ENCODE peak calls at places on chromosome X, in ten cellular contexts. S is activated T-cell treated with anti-CD3 and anti-CD28 coated beads for 1 hour; E is activated naive CD8-positive, alpha-beta T cell treated with anti-CD3 and anti-CD28 coated beads, Interleukin-2, amount 50 U/mL, for 24 hours; J is RCC 7860; R is HT-29; W is upper lobe of right lung; X is mucosa of gallbladder; U is anterior cingulate cortex; O is D341Med; D is AG08396. K is an unnamed sample.
A peak's percentile ranks its signal among the peaks of the same experiment; 100 is the strongest.

GRCh38 chrX:19912-20571 is 261.1 kb upstream of the PLCXD1 start:
- DNase-seq in S (no peak), E (peak; percentile 11), J (no peak), R (peak; percentile 0), W (no peak), X (no peak), U (no peak), O (no peak), D (peak; percentile 41), K (no peak)

GRCh38 chrX:40090050-40090804 is 7.5 kb downstream of the BCOR start:
- DNase-seq in S (no peak), E (no peak), J (no peak), R (no peak), W (peak; percentile 71), X (peak; percentile 16), U (no peak), O (no peak), D (no peak), K (no peak)

GRCh38 chrX:56564182-56564885 is 907 bp downstream of the UBQLN2 start:
- DNase-seq in S (no peak), E (peak; percentile 12), J (peak; percentile 18), R (peak; percentile 38), W (peak; percentile 58), X (no peak), U (no peak), O (peak; percentile 24), D (peak; percentile 14), K (peak; percentile 22)

GRCh38 chrX:118352566-118352965 is 6.7 kb downstream of the WDR44 start:
- DNase-seq in S (no peak), E (no peak), J (no peak), R (no peak), W (no peak), X (no peak), U (no peak), O (no peak), D (no peak), K (no peak)

GRCh38 chrX:21176927-21177571 is 197.2 kb upstream of the CNKSR2 start:
- DNase-seq in S (no peak), E (no peak), J (no peak), R (no peak), W (no peak), X (no peak), U (no peak), O (no peak), D (no peak), K (no peak)

GRCh38 chrX:12979011-12979629 is 4.2 kb downstream of the TMSB4X start:
- DNase-seq in S (no peak), E (no peak), J (no peak), R (no peak), W (no peak), X (no peak), U (no peak), O (no peak), D (no peak), K (no peak)

GRCh38 chrX:4547218-4547836 is 833.9 kb upstream of the PRKX start:
- DNase-seq in S (peak; percentile 2), E (peak; percentile 10), J (no peak), R (peak; percentile 57), W (no peak), X (peak; percentile 23), U (no peak), O (peak; percentile 33), D (peak; percentile 26), K (peak; percentile 1)

GRCh38 chrX:149274516-149275105 is 230.5 kb downstream of the IDS start:
- DNase-seq in S (no peak), E (no peak), J (no peak), R (no peak), W (no peak), X (no peak), U (no peak), O (no peak), D (no peak), K (no peak)

GRCh38 chrX:139850968-139851367 is 81.9 kb downstream of the ATP11C start:
- DNase-seq in S (no peak), E (no peak), J (no peak), R (no peak), W (no peak), X (no peak), U (no peak), O (no peak), D (no peak), K (no peak)

K was measured in GM06990.